ENCODE peak calls at places on chromosomes 4 and X, in seven cellular contexts. S, B, P, C, J, Z and G are unnamed samples.

GRCh38 chr4:150164055-150164454 is 85.8 kb downstream of the DCLK2 start:
- DNase-seq in S (no peak), B (no peak), P (no peak), C (no peak), J (no peak), Z (no peak), G (no peak)

GRCh38 chrX:46587158-46587557 is 13.6 kb downstream of the CHST7 start:
- DNase-seq in S (no peak), B (no peak), P (peak; percentile 66), C (no peak), J (no peak), Z (no peak), G (no peak)

GRCh38 chr4:66575024-66575696 is 904.9 kb upstream of the EPHA5 start:
- DNase-seq in S (no peak), B (no peak), P (peak; percentile 62), C (peak; percentile 57), J (no peak), Z (no peak), G (no peak)

GRCh38 chr4:76696109-76696508 is 201.8 kb downstream of the SOWAHB start:
- DNase-seq in S (no peak), B (no peak), P (peak; percentile 69), C (no peak), J (no peak), Z (no peak), G (peak; percentile 15)

GRCh38 chr4:38190717-38191178 is 230.6 kb downstream of the PTTG2 start:
- DNase-seq in S (no peak), B (no peak), P (peak; percentile 70), C (no peak), J (no peak), Z (no peak), G (no peak)

GRCh38 chrX:107227780-107228485 is 21.5 kb downstream of the DNAAF6 start:
- DNase-seq in S (no peak), B (no peak), P (no peak), C (no peak), J (no peak), Z (no peak), G (no peak)

GRCh38 chr4:52195882-52196281 is 144.8 kb downstream of the SPATA18 start:
- DNase-seq in S (no peak), B (no peak), P (no peak), C (no peak), J (no peak), Z (no peak), G (no peak)

GRCh38 chr4:173998471-173999144 is 284.9 kb downstream of the FBXO8 start:
- DNase-seq in S (no peak), B (no peak), P (no peak), C (no peak), J (no peak), Z (no peak), G (no peak)

GRCh38 chr4:155805016-155805415 is 46.2 kb downstream of the GUCY1B1 start:
- DNase-seq in S (no peak), B (no peak), P (peak; percentile 73), C (no peak), J (no peak), Z (no peak), G (no peak)

GRCh38 chr4:125826801-125827200 is 512.0 kb downstream of the FAT4 start:
- DNase-seq in S (no peak), B (no peak), P (peak; percentile 19), C (no peak), J (no peak), Z (no peak), G (no peak)

GRCh38 chrX:16990839-16991238 is 44.4 kb downstream of the REPS2 start:
- DNase-seq in S (no peak), B (no peak), P (no peak), C (no peak), J (no peak), Z (no peak), G (no peak)

GRCh38 chrX:111100191-111100590 is 4.2 kb downstream of the PAK3 start:
- DNase-seq in S (no peak), B (peak; percentile 10), P (peak; percentile 24), C (no peak), J (peak; percentile 10), Z (no peak), G (no peak)

GRCh38 chrX:47862680-47863079 is 26.0 kb downstream of the ZNF81 start:
- DNase-seq in S (no peak), B (no peak), P (no peak), C (no peak), J (no peak), Z (no peak), G (no peak)

GRCh38 chrX:103440621-103441020 is 64.3 kb downstream of the BEX3 start:
- DNase-seq in S (no peak), B (no peak), P (no peak), C (no peak), J (no peak), Z (no peak), G (no peak)

GRCh38 chrX:13750204-13750603 is 15.7 kb downstream of the OFD1 start:
- DNase-seq in S (no peak), B (no peak), P (peak; percentile 48), C (no peak), J (peak; percentile 13), Z (no peak), G (peak; percentile 18)

GRCh38 chr4:4560136-4560535 is 18.3 kb upstream of the STX18 start:
- DNase-seq in S (no peak), B (no peak), P (peak; percentile 36), C (no peak), J (no peak), Z (no peak), G (no peak)

DNA sequence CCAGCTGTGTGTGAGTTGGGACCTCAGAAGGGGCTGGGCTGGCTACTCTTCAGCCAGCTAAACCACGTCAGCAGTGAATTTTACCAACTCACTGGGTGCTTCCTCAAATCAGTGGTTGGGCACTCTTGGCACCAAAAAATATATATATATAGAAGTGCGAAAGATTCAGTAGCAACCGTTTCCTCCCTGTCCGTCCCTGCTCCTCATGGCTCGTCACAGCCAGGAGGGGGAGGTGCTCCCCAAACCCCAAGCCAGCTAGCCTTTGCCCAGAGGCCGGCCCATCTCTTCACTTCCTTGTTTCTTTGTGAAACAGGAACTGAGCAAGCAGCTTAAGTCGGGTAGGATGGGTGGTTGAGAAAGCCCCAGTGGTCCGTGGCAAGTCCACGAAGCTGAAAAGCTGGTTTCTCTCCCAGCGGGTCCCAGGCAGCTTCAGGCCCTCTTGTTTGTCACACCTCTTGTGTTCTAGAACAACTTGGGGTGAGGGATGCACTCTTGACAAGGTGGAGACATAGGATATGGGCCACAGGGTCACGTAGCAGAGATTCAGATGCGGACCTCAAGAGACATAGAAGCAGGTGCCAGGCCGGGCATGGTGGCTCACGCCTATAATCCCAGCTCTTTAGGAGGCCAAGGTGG is 6.8 kb upstream of the SASH3 start:
- DNase-seq in S (no peak), B (peak; percentile 82), P (no peak), C (peak; percentile 76), J (no peak), Z (peak; percentile 18), G (peak; percentile 8)
- H3K27ac ChIP-seq in S (no peak overlapping the region), B (peak overlapping the region; percentile 73), P (no peak overlapping the region), C (peak overlapping the region; percentile 87), J (no peak overlapping the region), Z (no peak overlapping the region), G (no peak overlapping the region)

DNA sequence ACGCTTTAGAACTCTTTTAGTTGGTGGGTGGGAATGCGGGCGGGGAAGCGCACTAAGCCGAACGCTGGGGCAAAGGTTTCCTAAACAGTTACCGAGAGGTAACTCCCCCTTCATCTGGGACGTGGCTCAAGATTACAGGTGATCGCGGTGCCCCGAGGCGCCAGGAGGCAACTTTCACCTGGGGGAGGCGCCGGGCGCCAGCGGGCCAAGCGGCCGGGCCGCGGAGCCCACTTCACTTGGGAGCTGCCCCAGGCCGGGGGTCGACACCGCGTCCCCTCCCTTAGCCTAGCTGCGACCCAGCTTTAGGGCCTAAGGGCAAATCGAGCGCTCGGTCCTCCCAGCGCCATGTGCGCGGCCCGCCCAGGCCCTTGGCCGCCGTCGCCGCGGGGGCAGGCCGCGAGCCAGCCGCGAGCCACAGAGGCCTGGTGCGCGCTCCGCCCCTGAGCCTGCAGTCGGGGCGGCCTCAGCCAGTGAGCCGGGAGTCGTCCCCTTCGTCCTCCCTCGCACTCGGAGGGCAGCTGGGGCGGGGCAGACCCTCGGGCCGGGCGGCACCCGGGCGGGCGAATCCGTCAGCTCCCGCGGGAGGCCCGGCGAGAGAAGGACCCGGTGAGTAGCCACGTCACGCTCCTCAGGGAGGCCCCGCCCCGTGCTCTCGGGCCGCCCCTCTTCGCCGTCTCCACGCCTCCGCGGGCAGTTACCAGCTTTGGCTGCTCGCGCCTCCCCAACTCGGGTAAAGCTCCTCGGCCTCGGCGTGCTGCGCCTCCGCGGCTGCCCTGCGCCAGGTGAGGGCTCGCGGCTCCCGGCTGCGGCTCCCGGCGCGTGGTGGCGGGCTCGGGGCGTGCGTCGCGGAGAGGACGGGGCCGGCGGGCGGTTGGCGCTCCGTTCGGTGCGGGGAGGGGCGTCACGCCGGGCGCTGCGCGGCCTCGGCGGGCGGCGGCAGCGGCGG is at the start of gene LARP1B:
- DNase-seq in S (peak; percentile 94), B (peak; percentile 97), P (peak; percentile 95), C (peak; percentile 98), J (peak; percentile 87), Z (peak; percentile 96), G (peak; percentile 98)
- TF ChIP-seq POLR2A in S (peak; percentile 94), B (peak; percentile 83), P (peak; percentile 90), C (peak; percentile 91), J (peak; percentile 83), Z (peak; percentile 65), G (peak; percentile 94)

DNA sequence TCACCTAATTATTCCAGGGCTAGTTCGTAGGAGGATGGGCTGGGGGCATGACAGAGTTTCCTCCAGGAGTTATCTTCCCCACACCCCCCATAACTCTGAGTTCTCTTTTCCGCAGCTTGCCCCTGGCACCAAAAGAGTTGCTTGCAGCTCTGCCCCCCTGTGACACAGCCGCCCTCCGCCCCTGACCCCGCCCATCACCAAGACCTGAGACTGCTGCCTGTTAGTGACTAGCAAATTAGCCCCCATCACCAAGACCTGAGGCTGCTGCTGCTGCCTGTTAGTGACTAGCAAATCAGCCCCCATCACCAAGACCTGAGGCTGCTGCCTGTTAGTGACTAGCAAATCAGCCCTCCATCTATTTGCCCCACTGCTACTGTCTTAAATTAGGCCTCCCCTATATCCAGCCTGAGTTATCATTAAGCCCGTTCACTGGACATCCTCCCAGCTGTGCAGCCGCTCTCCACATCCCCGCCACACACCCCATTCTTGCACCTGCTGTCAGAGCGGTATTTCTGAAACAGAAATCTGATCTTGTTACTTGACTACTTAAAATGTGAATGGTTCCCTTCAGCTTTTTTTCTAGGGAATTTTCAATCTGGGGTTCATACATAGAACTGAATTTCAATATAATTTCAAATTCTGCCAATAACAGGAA is 1.5 kb upstream of the PAPSS1 start:
- DNase-seq in S (peak; percentile 24), B (peak; percentile 57), P (no peak), C (peak; percentile 56), J (no peak), Z (no peak), G (peak; percentile 32)
- H3K27ac ChIP-seq in S (no peak overlapping the region), B (peak overlapping the region; percentile 95), P (no peak overlapping the region), C (no peak overlapping the region), J (no peak overlapping the region), Z (no peak overlapping the region), G (no peak overlapping the region)

DNA sequence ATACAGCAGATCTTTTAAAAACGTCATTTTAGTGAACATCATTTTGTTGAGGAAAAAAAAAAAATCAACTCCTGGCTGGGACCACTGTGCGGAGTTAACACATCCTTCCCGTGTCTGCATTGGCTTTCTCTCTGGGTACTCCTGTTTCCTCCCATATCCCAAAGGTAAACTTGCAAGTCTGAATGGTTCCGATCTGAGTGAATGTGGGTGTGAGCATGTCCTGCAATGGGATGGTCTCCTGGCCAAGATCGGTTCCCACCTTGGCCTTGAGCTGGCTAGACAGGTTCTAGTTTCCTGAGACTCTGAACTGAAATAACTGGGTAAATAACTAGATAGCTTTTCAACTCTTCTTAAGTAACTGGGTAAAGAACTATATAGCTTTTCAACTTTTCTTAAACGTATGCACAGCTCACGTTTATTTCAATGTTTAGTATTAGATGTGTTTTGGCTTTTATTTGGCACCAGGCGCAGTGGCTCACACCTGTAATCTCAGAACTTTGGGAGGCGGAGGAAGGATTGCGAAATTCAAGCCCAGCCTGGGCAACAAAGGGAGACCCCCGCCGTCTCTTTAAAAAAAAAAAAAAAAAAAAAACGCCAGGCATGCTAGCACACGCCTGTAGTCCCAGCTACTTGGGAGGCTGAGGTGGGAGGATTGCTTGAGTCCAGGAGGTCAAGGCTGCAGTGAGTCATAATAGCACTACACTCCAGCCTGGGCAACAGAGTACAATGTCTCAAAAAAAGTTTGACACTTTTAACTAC is 14.0 kb downstream of the RBMX start:
- DNase-seq in S (no peak), B (no peak), P (no peak), C (no peak), J (no peak), Z (peak; percentile 31), G (no peak)
- TF ChIP-seq POLR2A in S (no peak), B (no peak), P (no peak), C (no peak), J (no peak), Z (no peak), G (no peak)